ENCODE peak calls at places on chromosomes 1 and 21, in four cellular contexts. T is A549, I is HepG2, Q is K562. B is an unnamed sample.

GRCh38 chr1:112964347-112964746 is 8.4 kb upstream of the SLC16A1 start:
- DNase-seq in T (no peak), I (no peak), Q (no peak), B (no peak)

GRCh38 chr1:150259758-150260669 is 2.4 kb downstream of the CA14 start:
- DNase-seq in T (no peak), I (peak), Q (peak), B (peak)

GRCh38 chr21:16551101-16551695 is 821.4 kb downstream of the USP25 start:
- DNase-seq in T (no peak), I (no peak), Q (no peak), B (no peak)

GRCh38 chr1:178055779-178056471 is 38.0 kb upstream of the RASAL2 start:
- DNase-seq in T (peak), I (peak), Q (peak), B (no peak)

GRCh38 chr1:64087768-64088167 is 115.7 kb upstream of the UBE2U start:
- DNase-seq in T (no peak), I (no peak), Q (no peak), B (no peak)

GRCh38 chr1:8674912-8675311 is 142.5 kb downstream of the RERE start:
- DNase-seq in T (no peak), I (no peak), Q (no peak), B (no peak)

GRCh38 chr21:33067045-33067444 is 2.9 kb upstream of the OLIG1 start:
- DNase-seq in T (no peak), I (no peak), Q (no peak), B (no peak)

GRCh38 chr1:54413295-54413694 is 7.1 kb upstream of the SSBP3 start:
- DNase-seq in T (no peak), I (peak), Q (no peak), B (no peak)

GRCh38 chr1:116853680-116854191 is 56.0 kb upstream of the PTGFRN start:
- DNase-seq in T (peak), I (peak), Q (peak), B (no peak)

GRCh38 chr1:213530607-213531320 is 457.0 kb upstream of the PROX1 start:
- DNase-seq in T (no peak), I (no peak), Q (no peak), B (no peak)

GRCh38 chr1:224205438-224205840 is 22.4 kb downstream of the DEGS1 start:
- DNase-seq in T (peak), I (peak), Q (peak), B (no peak)

GRCh38 chr1:224447251-224447650 is 12.7 kb upstream of the WDR26 start:
- DNase-seq in T (no peak), I (no peak), Q (no peak), B (no peak)

GRCh38 chr1:44620072-44620471 is 54.2 kb downstream of the TMEM53 start:
- DNase-seq in T (no peak), I (no peak), Q (no peak), B (no peak)

GRCh38 chr1:247110627-247111258 is 6.6 kb upstream of the ZNF669 start:
- DNase-seq in T (no peak), I (no peak), Q (peak), B (no peak)

GRCh38 chr1:89865498-89866385 is 44.9 kb downstream of the LRRC8D start:
- DNase-seq in T (peak), I (no peak), Q (no peak), B (no peak)

GRCh38 chr1:6199298-6200187 is at the start of gene RPL22:
- DNase-seq in T (peak), I (peak), Q (peak), B (peak)

GRCh38 chr21:16422702-16423101 is 692.9 kb downstream of the USP25 start:
- DNase-seq in T (no peak), I (no peak), Q (no peak), B (no peak)

GRCh38 chr1:25729045-25729444 is 70.9 kb upstream of the SELENON start:
- DNase-seq in T (no peak), I (no peak), Q (no peak), B (no peak)

GRCh38 chr1:37682334-37682987 is 9.9 kb upstream of the CDCA8 start:
- DNase-seq in T (peak), I (peak), Q (peak), B (peak)

GRCh38 chr1:87072431-87072830 is 158.0 kb downstream of the HS2ST1 start:
- DNase-seq in T (no peak), I (no peak), Q (no peak), B (no peak)

GRCh38 chr1:37040773-37041172 is 6.5 kb upstream of the GRIK3 start:
- DNase-seq in T (no peak), I (no peak), Q (no peak), B (no peak)

GRCh38 chr1:244436336-244437102 is 15.2 kb downstream of the ADSS2 start:
- DNase-seq in T (no peak), I (no peak), Q (no peak), B (no peak)

GRCh38 chr1:235270625-235271024 is 57.4 kb downstream of the ARID4B start:
- DNase-seq in T (no peak), I (no peak), Q (no peak), B (no peak)

GRCh38 chr1:48495166-48495565 is 23.2 kb upstream of the SPATA6 start:
- DNase-seq in T (no peak), I (no peak), Q (no peak), B (no peak)

GRCh38 chr1:171424494-171424893 is 60.8 kb upstream of the PRRC2C start:
- DNase-seq in T (no peak), I (no peak), Q (no peak), B (no peak)

GRCh38 chr21:17726047-17726446 is 93.1 kb downstream of the C21orf91 start:
- DNase-seq in T (peak), I (peak), Q (peak), B (no peak)

GRCh38 chr1:226490441-226490809 is 58.1 kb upstream of the STUM start:
- DNase-seq in T (no peak), I (no peak), Q (no peak), B (no peak)

GRCh38 chr1:65431111-65431705 is 10.7 kb downstream of the LEPR start:
- DNase-seq in T (peak), I (peak), Q (peak), B (no peak)
- TF ChIP-seq NR3C1 in T (no peak), I (no peak), Q (no peak), B (no peak)

DNA sequence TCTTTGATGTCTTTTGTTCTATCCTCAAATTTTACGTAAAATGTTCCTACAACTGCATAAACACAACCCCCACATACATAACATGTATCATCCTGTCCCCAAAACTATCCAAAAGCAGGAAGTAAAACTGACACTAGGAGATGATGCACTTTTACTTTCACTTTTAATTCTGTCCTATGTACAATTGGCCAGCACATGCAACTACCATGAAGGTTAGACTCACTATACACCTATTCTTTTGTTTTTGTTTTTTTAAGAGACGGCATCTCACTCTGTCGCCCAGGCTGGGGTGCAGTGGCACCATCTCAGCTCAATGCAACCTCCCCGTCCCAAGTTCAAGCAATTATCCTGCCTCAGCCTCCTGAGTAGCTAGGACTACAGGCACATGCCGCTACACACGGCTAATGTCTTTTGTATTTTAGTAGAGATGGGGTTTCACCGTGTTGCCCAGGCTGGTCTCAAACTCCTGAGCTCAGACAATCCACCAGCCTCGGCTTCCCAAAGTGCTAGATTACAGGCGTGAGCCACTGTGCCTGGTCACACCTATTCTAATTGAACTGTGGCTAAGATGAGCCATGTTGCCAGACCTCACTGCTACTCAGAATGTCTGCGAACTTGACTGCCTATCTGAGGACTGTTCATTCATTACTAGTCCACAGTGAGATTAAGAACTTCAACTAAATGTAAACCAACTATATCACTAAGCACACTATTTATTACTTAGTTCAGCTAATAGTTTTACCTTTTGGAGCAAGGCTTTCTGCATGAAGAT is 48.0 kb downstream of the TOR3A start:
- DNase-seq in T (peak), I (no peak), Q (peak), B (no peak)
- TF ChIP-seq NR3C1 in T (no peak), I (no peak), Q (no peak), B (no peak)

GRCh38 chr1:84574936-84575335 is 696 bp upstream of the CTBS start:
- DNase-seq in T (no peak), I (no peak), Q (no peak), B (no peak)
- TF ChIP-seq NR3C1 in T (no peak), I (no peak), Q (no peak), B (no peak)

DNA sequence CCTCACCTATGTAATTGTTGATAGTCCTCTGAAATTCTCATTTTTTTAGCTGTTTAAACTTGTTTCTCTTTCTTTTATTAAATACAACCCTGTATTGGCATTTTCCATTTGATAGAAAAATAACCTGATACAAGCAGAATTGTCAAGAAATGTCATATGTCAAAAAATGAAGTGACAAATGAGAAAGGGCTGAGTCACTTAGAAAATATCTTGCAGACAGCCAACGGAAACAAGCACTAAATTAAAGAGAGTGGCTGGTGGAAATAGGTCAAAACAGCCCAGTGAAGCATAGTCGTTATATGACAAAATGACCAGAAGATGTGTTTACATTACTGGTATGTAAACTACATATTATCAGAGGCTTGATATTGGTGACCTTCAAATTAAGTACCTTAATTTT is 484.4 kb downstream of the PLA2G4A start:
- DNase-seq in T (no peak), I (no peak), Q (no peak), B (no peak)
- TF ChIP-seq NR3C1 in T (no peak), I (no peak), Q (no peak), B (no peak)

B was measured in WTC11.